ENCODE peak calls at places on chromosomes 13 and 19, in five cellular contexts. N, S, Y, E and X are unnamed samples.

GRCh38 chr19:19032420-19033175 is 719 bp downstream of the SUGP2 start:
- DNase-seq in E (peak; percentile 53), Y (peak; percentile 88), S (peak; percentile 59), N (peak; percentile 79), X (peak; percentile 46)

GRCh38 chr19:43504426-43505185 is at the start of gene PHLDB3:
- DNase-seq in Y (no peak), E (no peak), N (peak; percentile 46), S (peak; percentile 51), X (no peak)

GRCh38 chr13:27259831-27260230 is 8.5 kb downstream of the RPL21 start:
- DNase-seq in S (no peak), N (no peak), Y (no peak), E (no peak), X (no peak)

GRCh38 chr19:34578751-34579150 is 97.2 kb downstream of the WTIP start:
- DNase-seq in S (no peak), E (no peak), N (no peak), Y (no peak), X (no peak)

GRCh38 chr19:14971474-14971873 is 8.2 kb downstream of the SLC1A6 start:
- DNase-seq in N (no peak), S (no peak), Y (no peak), E (no peak), X (no peak)

GRCh38 chr13:61255035-61255796 is 160.4 kb downstream of the PCDH20 start:
- DNase-seq in S (no peak), N (peak; percentile 2), E (no peak), Y (no peak), X (no peak)

GRCh38 chr19:30447276-30447870 is 75.2 kb downstream of the ZNF536 start:
- DNase-seq in S (no peak), E (no peak), Y (peak; percentile 55), N (no peak), X (no peak)

GRCh38 chr13:47621931-47622330 is 379.1 kb downstream of the SUCLA2 start:
- DNase-seq in N (no peak), E (no peak), Y (no peak), S (no peak), X (no peak)

GRCh38 chr13:20159646-20160345 is 1.1 kb downstream of the GJA3 start:
- DNase-seq in E (no peak), N (no peak), Y (no peak), S (no peak), X (no peak)

GRCh38 chr13:80361883-80362327 is 21.0 kb upstream of the SPRY2 start:
- DNase-seq in Y (no peak), S (no peak), E (no peak), N (no peak), X (no peak)